ENCODE peak calls at places on chromosomes 7 and 10, in six cellular contexts. J, K, B, I, Y and E are unnamed samples. For H3K4me1, the result is how much of the 10 kb centered on the place peaks cover.

GRCh38 chr10:65808687-65809333 is 1117.0 kb upstream of the LRRTM3 start:
- DNase-seq in Y (no peak), K (no peak), I (no peak), B (no peak), J (no peak), E (no peak)

GRCh38 chr10:34024708-34025425 is 690.4 kb upstream of the NRP1 start:
- DNase-seq in I (peak), J (no peak), B (no peak), K (peak), Y (no peak), E (no peak)

GRCh38 chr7:80940539-80941205 is 21.8 kb upstream of the SEMA3C start:
- DNase-seq in I (no peak), Y (no peak), K (no peak), B (peak), J (peak), E (peak)

GRCh38 chr10:103648951-103649532 is 155.5 kb downstream of the NEURL1 start:
- DNase-seq in I (no peak), B (no peak), J (peak), K (no peak), Y (no peak), E (no peak)

GRCh38 chr10:133474833-133475734 is 21.3 kb downstream of the SCART1 start:
- DNase-seq in Y (no peak), I (no peak), K (no peak), J (no peak), B (no peak), E (no peak)

GRCh38 chr7:149126662-149127321 is 668 bp upstream of the ZNF425 start:
- DNase-seq in K (no peak), I (peak), J (peak), Y (no peak), B (peak), E (no peak)

GRCh38 chr10:47024399-47025252 is 113.4 kb downstream of the PTPN20 start:
- DNase-seq in Y (peak), K (peak), B (peak), J (peak), I (peak), E (peak)

GRCh38 chr10:78184851-78185692 is 151.4 kb downstream of the RPS24 start:
- DNase-seq in B (no peak), J (peak), Y (no peak), I (no peak), K (no peak), E (no peak)

GRCh38 chr7:148135106-148135505 is 455.5 kb upstream of the C7orf33 start:
- DNase-seq in J (no peak), I (no peak), B (peak), K (no peak), Y (no peak), E (no peak)

GRCh38 chr7:28032738-28033380 is 147.7 kb downstream of the JAZF1 start:
- DNase-seq in J (no peak), I (no peak), Y (no peak), K (peak), B (no peak), E (no peak)

GRCh38 chr7:44223362-44224114 is 22.8 kb downstream of the YKT6 start:
- DNase-seq in Y (no peak), K (no peak), I (no peak), B (no peak), J (no peak), E (no peak)

GRCh38 chr7:148918058-148918596 is 34.0 kb upstream of the EZH2 start:
- DNase-seq in K (no peak), J (no peak), Y (no peak), I (no peak), B (no peak), E (no peak)

GRCh38 chr7:73555411-73555982 is 2.0 kb downstream of the BCL7B start:
- DNase-seq in Y (no peak), K (no peak), J (no peak), B (no peak), I (no peak), E (no peak)

GRCh38 chr10:14953452-14954000 is 370 bp downstream of the DCLRE1C start:
- DNase-seq in B (peak), Y (no peak), J (peak), I (no peak), K (no peak), E (peak)

GRCh38 chr10:12177642-12178041 is 18.0 kb downstream of the NUDT5 start:
- DNase-seq in B (no peak), I (no peak), Y (no peak), K (no peak), J (peak), E (no peak)

GRCh38 chr7:40700653-40701475 is 566.1 kb downstream of the SUGCT start:
- DNase-seq in K (peak), I (no peak), B (no peak), Y (no peak), J (peak), E (no peak)

GRCh38 chr10:6141296-6142151 is 52.7 kb downstream of the RBM17 start:
- DNase-seq in J (peak), B (peak), I (no peak), K (no peak), Y (no peak), E (peak)

GRCh38 chr7:131131746-131132431 is 195.8 kb upstream of the MKLN1 start:
- DNase-seq in I (no peak), B (no peak), J (no peak), Y (no peak), K (no peak), E (no peak)

GRCh38 chr10:117543999-117544728 is 1.6 kb downstream of the EMX2 start:
- DNase-seq in B (no peak), J (no peak), Y (no peak), K (peak), I (no peak), E (no peak)

GRCh38 chr7:148390381-148390780 is 200.2 kb upstream of the C7orf33 start:
- DNase-seq in J (no peak), B (peak), Y (no peak), I (peak), K (no peak), E (no peak)

GRCh38 chr7:41679566-41679965 is 23.3 kb downstream of the INHBA start:
- DNase-seq in K (no peak), B (no peak), Y (no peak), J (peak), I (no peak), E (peak)

GRCh38 chr7:91240546-91240945 is 23.7 kb upstream of the FZD1 start:
- DNase-seq in Y (no peak), J (peak), K (no peak), I (no peak), B (no peak), E (peak)

GRCh38 chr7:118590107-118590506 is 365.6 kb downstream of the ANKRD7 start:
- DNase-seq in B (peak), J (no peak), I (peak), Y (no peak), K (peak), E (peak)

GRCh38 chr7:68158686-68159255 is 1162.1 kb downstream of the TYW1 start:
- DNase-seq in I (no peak), B (no peak), Y (no peak), J (no peak), K (no peak), E (no peak)

DNA sequence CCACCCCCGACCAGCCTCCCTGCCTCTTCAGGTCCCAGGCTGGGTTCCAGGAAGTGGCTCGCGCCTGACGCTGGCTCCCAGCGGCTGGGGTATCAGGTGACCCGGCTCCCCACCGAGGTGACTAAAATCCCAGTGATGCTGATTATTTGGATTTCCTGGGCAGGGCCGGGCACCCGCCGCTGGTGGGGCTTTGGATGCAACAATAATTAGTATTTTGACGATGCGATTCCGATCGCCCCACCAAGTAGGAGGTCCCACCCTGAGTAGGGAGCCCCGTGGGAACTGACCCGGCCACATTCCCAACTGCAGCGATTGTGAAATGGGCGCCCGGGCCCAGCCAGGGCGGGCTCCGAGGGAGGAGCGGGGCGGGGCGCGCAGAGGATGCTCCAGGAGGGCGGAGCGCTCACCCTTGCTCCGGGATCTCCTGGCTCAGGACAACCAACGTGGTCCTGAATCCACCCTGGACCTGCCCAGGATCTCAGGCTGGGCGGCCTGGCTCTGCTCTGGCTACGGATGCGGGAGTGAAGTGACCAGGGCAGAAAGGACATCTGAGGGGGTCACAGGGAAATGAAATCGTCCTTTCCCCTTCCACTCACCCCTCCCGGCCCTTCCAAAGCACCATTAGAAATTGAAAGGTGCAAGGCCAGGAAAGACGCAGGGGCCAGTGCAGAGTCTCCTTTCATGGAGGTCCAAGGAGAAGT is 32.6 kb downstream of the DUSP5 start:
- DNase-seq in K (peak), J (no peak), I (peak), Y (peak), B (peak), E (peak)
- H4K91ac ChIP-seq in K (no peak), J (peak), I (peak), Y (no peak), B (no peak), E (no peak)

GRCh38 chr7:92632791-92633190 is 42.6 kb upstream of the FAM133B start:
- DNase-seq in I (no peak), Y (no peak), J (no peak), K (no peak), B (no peak), E (no peak)
- H3K4me1 ChIP-seq in I (under half), Y (under half), J (under half), K (under half), B (under half), E (under half)

DNA sequence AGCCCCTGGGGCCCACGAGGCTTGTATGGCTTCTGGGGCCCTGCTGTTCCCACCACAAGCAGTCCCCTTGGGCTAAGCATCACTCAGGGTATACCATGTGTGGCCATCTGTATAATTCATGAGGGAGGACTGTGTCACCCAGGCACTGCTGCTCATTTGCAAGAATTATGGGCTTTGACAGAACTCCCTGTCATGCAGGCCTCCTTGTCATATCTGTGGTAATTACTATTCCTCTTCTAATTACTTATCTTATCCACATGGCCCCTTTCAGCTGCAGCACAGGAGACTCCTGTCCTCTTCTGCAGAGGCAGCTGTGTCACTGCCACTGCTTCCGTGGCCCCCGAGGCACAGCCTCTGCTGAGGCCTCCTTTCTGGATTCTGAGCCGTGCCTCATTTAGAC is 46.3 kb downstream of the LRMDA start:
- DNase-seq in B (no peak), Y (no peak), K (peak), J (no peak), I (no peak), E (no peak)
- H4K91ac ChIP-seq in B (no peak), Y (no peak), K (no peak), J (no peak), I (no peak), E (no peak)

GRCh38 chr7:87154166-87154565 is 1.9 kb downstream of the DMTF1 start:
- DNase-seq in Y (no peak), B (no peak), I (no peak), J (no peak), K (no peak), E (no peak)

GRCh38 chr7:87159538-87159937 is 7.3 kb downstream of the DMTF1 start:
- DNase-seq in K (no peak), J (no peak), I (no peak), B (no peak), Y (no peak), E (no peak)

GRCh38 chr7:87154569-87154968 is 2.3 kb downstream of the DMTF1 start:
- DNase-seq in Y (no peak), K (no peak), I (no peak), J (no peak), B (no peak), E (no peak)

GRCh38 chr7:87155788-87156187 is 3.5 kb downstream of the DMTF1 start:
- DNase-seq in B (no peak), J (peak), K (no peak), I (no peak), Y (no peak), E (no peak)

GRCh38 chr7:87156709-87157108 is 4.5 kb downstream of the DMTF1 start:
- DNase-seq in Y (no peak), J (peak), B (peak), I (no peak), K (no peak), E (peak)
- H3K4me1 ChIP-seq in Y (under half), J (under half), B (under half), I (under half), K (under half), E (under half)

DNA sequence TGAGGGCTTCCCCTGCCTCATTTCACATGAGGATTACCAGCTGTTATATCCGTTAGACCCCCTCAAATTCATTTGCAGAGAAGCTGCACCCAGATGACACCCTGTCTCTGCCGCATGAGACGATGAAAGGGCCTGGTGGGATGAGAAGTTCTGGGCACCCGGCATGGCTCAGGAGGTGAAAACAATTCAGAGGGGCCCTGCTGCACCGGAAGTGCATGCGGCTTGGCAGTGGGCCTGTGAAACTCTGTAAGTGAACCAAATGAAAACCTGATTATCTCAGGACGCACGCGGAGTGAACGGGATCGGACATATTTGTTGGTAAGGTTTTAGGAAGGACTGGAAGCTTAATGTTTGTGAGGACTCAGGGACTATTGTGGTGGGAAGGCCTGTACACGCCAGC is 511.2 kb downstream of the TCERG1L start:
- DNase-seq in I (no peak), J (no peak), B (no peak), Y (no peak), K (no peak), E (no peak)
- H4K91ac ChIP-seq in I (no peak), J (no peak), B (no peak), Y (no peak), K (no peak), E (no peak)

DNA sequence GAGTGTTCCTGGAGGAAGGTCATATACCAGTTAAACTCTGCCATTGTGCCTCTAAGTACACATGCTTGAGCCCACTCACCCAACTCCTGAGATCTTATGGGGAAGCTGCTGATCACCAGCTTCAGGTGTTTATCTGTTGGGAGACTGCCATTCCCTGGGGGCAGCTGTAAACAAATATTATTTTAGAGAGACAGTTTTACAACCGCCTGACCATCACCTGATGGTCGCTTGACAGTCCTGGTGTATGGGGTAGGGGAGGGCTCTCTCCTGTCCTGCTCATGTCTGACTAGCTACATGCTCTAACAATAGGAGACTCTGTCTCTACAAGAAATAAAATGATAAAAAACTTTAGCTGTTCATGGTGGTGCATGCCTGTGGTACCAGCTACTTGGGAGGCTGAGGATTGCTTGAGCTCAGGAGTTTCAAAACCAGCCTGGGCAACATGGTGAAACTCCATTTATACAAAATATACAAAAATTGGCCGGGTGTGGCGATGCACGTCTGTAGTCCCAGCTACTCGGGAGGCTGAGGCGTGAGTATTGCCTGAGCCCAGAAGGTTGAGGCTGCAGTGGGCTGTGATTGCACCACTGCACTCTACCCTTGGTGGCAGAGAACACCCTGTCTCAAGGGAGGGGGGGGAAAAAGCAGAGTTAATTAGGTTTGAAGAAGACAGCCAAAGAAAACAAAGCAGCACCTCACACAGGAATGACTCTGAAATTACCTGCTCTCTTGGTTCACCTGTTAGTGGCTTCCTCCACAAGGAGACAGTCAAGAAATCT is 109.8 kb downstream of the EEPD1 start:
- DNase-seq in K (no peak), Y (no peak), I (no peak), J (no peak), B (no peak), E (no peak)
- H3K4me1 ChIP-seq in K (under half), Y (under half), I (under half), J (under half), B (under half), E (under half)

GRCh38 chr7:122756860-122757259 is 54.1 kb upstream of the RNF148 start:
- DNase-seq in I (no peak), J (no peak), B (no peak), Y (no peak), K (no peak), E (no peak)

GRCh38 chr7:122750389-122750788 is 47.7 kb upstream of the RNF148 start:
- DNase-seq in Y (peak), K (no peak), J (no peak), I (no peak), B (no peak), E (no peak)

GRCh38 chr7:122748195-122748594 is 45.5 kb upstream of the RNF148 start:
- DNase-seq in I (no peak), Y (no peak), B (no peak), J (no peak), K (no peak), E (no peak)

GRCh38 chr7:122746948-122747347 is 44.2 kb upstream of the RNF148 start:
- DNase-seq in K (no peak), I (no peak), B (no peak), J (no peak), Y (no peak), E (no peak)

GRCh38 chr7:122752583-122752982 is 49.9 kb upstream of the RNF148 start:
- DNase-seq in J (no peak), B (no peak), K (no peak), Y (no peak), I (no peak), E (no peak)
- H4K91ac ChIP-seq in J (no peak), B (no peak), K (no peak), Y (no peak), I (no peak), E (no peak)

GRCh38 chr7:55190511-55191160 is 171.8 kb downstream of the EGFR start:
- DNase-seq in Y (no peak), J (no peak), K (no peak), I (peak), B (no peak), E (no peak)
- H3K4me1 ChIP-seq in Y (under half), J (under half), K (under half), I (under half), B (under half), E (under half)

GRCh38 chr10:125684583-125684982 is 1.6 kb upstream of the TEX36 start:
- DNase-seq in J (no peak), I (no peak), B (no peak), Y (no peak), K (no peak), E (no peak)
- H4K91ac ChIP-seq in J (no peak), I (no peak), B (no peak), Y (no peak), K (no peak), E (no peak)

GRCh38 chr7:18529213-18529612 is 33.7 kb downstream of the HDAC9 start:
- DNase-seq in I (no peak), B (no peak), K (no peak), Y (no peak), J (no peak), E (no peak)
- H3K4me1 ChIP-seq in I (under half), B (under half), K (under half), Y (under half), J (under half), E (under half)